ENCODE peak calls at places on chromosomes 4 and X, in eight cellular contexts. One of them, this sample, is unnamed.
A peak's percentile ranks its signal among the peaks of the same experiment; 100 is the strongest.

GRCh38 chr4:145507636-145508035 is 26.0 kb downstream of the SMAD1 start:
- DNase-seq in spleen: no peak
- DNase-seq in A549: no peak
- DNase-seq in adrenal gland: no peak
- DNase-seq in GM12878: no peak
- DNase-seq in transverse colon: no peak
- DNase-seq in upper lobe of left lung: no peak
- DNase-seq in Peyer's patch: no peak
- DNase-seq in this sample: no peak

GRCh38 chr4:94548571-94548970 is 96.8 kb downstream of the PDLIM5 start:
- DNase-seq in spleen: no peak
- DNase-seq in A549: peak; percentile 9
- DNase-seq in adrenal gland: no peak
- DNase-seq in GM12878: no peak
- DNase-seq in transverse colon: no peak
- DNase-seq in upper lobe of left lung: no peak
- DNase-seq in Peyer's patch: no peak
- DNase-seq in this sample: peak; percentile 30

GRCh38 chr4:145773581-145774234 is 93.8 kb downstream of the C4orf51 start:
- DNase-seq in spleen: no peak
- DNase-seq in A549: no peak
- DNase-seq in adrenal gland: no peak
- DNase-seq in GM12878: peak; percentile 37
- DNase-seq in transverse colon: peak; percentile 15
- DNase-seq in upper lobe of left lung: no peak
- DNase-seq in Peyer's patch: no peak
- DNase-seq in this sample: no peak

GRCh38 chrX:53686151-53686885 is at the start of gene HUWE1:
- DNase-seq in spleen: peak; percentile 95
- DNase-seq in A549: peak; percentile 63
- DNase-seq in adrenal gland: peak; percentile 80
- DNase-seq in GM12878: no peak
- DNase-seq in transverse colon: peak; percentile 84
- DNase-seq in upper lobe of left lung: peak; percentile 78
- DNase-seq in Peyer's patch: peak; percentile 81
- DNase-seq in this sample: peak; percentile 79

GRCh38 chr4:2394544-2394943 is 23.9 kb downstream of the ZFYVE28 start:
- DNase-seq in spleen: no peak
- DNase-seq in A549: no peak
- DNase-seq in adrenal gland: no peak
- DNase-seq in GM12878: no peak
- DNase-seq in transverse colon: no peak
- DNase-seq in upper lobe of left lung: no peak
- DNase-seq in Peyer's patch: no peak
- DNase-seq in this sample: no peak

GRCh38 chr4:141849778-141850177 is 213.4 kb downstream of the IL15 start:
- DNase-seq in spleen: no peak
- DNase-seq in A549: no peak
- DNase-seq in adrenal gland: no peak
- DNase-seq in GM12878: no peak
- DNase-seq in transverse colon: no peak
- DNase-seq in upper lobe of left lung: no peak
- DNase-seq in Peyer's patch: no peak
- DNase-seq in this sample: no peak

GRCh38 chr4:12495211-12495610 is 988.9 kb downstream of the RAB28 start:
- DNase-seq in spleen: no peak
- DNase-seq in A549: no peak
- DNase-seq in adrenal gland: no peak
- DNase-seq in GM12878: no peak
- DNase-seq in transverse colon: no peak
- DNase-seq in upper lobe of left lung: no peak
- DNase-seq in Peyer's patch: no peak
- DNase-seq in this sample: no peak

GRCh38 chr4:128725405-128725804 is 84.1 kb upstream of the JADE1 start:
- DNase-seq in spleen: no peak
- DNase-seq in A549: no peak
- DNase-seq in adrenal gland: no peak
- DNase-seq in GM12878: no peak
- DNase-seq in transverse colon: no peak
- DNase-seq in upper lobe of left lung: no peak
- DNase-seq in Peyer's patch: no peak
- DNase-seq in this sample: no peak

GRCh38 chr4:110310795-110311194 is 112.4 kb upstream of the ELOVL6 start:
- DNase-seq in spleen: no peak
- DNase-seq in A549: no peak
- DNase-seq in adrenal gland: no peak
- DNase-seq in GM12878: peak; percentile 17
- DNase-seq in transverse colon: no peak
- DNase-seq in upper lobe of left lung: no peak
- DNase-seq in Peyer's patch: no peak
- DNase-seq in this sample: no peak

GRCh38 chr4:106301393-106302084 is 14.5 kb downstream of the TBCK start:
- DNase-seq in spleen: no peak
- DNase-seq in A549: no peak
- DNase-seq in adrenal gland: no peak
- DNase-seq in GM12878: no peak
- DNase-seq in transverse colon: no peak
- DNase-seq in upper lobe of left lung: no peak
- DNase-seq in Peyer's patch: no peak
- DNase-seq in this sample: no peak

GRCh38 chrX:40058719-40059118 is 39.0 kb downstream of the BCOR start:
- DNase-seq in spleen: no peak
- DNase-seq in A549: no peak
- DNase-seq in adrenal gland: no peak
- DNase-seq in GM12878: no peak
- DNase-seq in transverse colon: peak; percentile 48
- DNase-seq in upper lobe of left lung: peak; percentile 71
- DNase-seq in Peyer's patch: no peak
- DNase-seq in this sample: no peak

GRCh38 chrX:74009041-74009440 is 294.9 kb upstream of the ZCCHC13 start:
- DNase-seq in spleen: no peak
- DNase-seq in A549: no peak
- DNase-seq in adrenal gland: no peak
- DNase-seq in GM12878: no peak
- DNase-seq in transverse colon: no peak
- DNase-seq in upper lobe of left lung: no peak
- DNase-seq in Peyer's patch: no peak
- DNase-seq in this sample: no peak

GRCh38 chr4:106601519-106601918 is 232.9 kb upstream of the GIMD1 start:
- DNase-seq in spleen: no peak
- DNase-seq in A549: no peak
- DNase-seq in adrenal gland: no peak
- DNase-seq in GM12878: no peak
- DNase-seq in transverse colon: no peak
- DNase-seq in upper lobe of left lung: no peak
- DNase-seq in Peyer's patch: no peak
- DNase-seq in this sample: no peak

GRCh38 chrX:22686138-22686541 is 313.6 kb upstream of the DDX53 start:
- DNase-seq in spleen: peak; percentile 51
- DNase-seq in A549: no peak
- DNase-seq in adrenal gland: peak; percentile 19
- DNase-seq in GM12878: no peak
- DNase-seq in transverse colon: no peak
- DNase-seq in upper lobe of left lung: no peak
- DNase-seq in Peyer's patch: no peak
- DNase-seq in this sample: no peak

GRCh38 chr4:40840255-40840984 is 90.7 kb downstream of the NSUN7 start:
- DNase-seq in spleen: no peak
- DNase-seq in A549: no peak
- DNase-seq in adrenal gland: no peak
- DNase-seq in GM12878: peak; percentile 42
- DNase-seq in transverse colon: no peak
- DNase-seq in upper lobe of left lung: no peak
- DNase-seq in Peyer's patch: peak; percentile 30
- DNase-seq in this sample: no peak

GRCh38 chrX:24479924-24480722 is 15.0 kb downstream of the PDK3 start:
- DNase-seq in spleen: peak; percentile 83
- DNase-seq in A549: no peak
- DNase-seq in adrenal gland: no peak
- DNase-seq in GM12878: peak; percentile 81
- DNase-seq in transverse colon: peak; percentile 74
- DNase-seq in upper lobe of left lung: peak; percentile 80
- DNase-seq in Peyer's patch: peak; percentile 77
- DNase-seq in this sample: no peak

GRCh38 chrX:24619647-24620046 is 27.5 kb downstream of the PCYT1B start:
- DNase-seq in spleen: no peak
- DNase-seq in A549: no peak
- DNase-seq in adrenal gland: peak; percentile 33
- DNase-seq in GM12878: no peak
- DNase-seq in transverse colon: no peak
- DNase-seq in upper lobe of left lung: no peak
- DNase-seq in Peyer's patch: no peak
- DNase-seq in this sample: peak; percentile 10

GRCh38 chr4:54683616-54684346 is 26.0 kb downstream of the KIT start:
- DNase-seq in spleen: no peak
- DNase-seq in A549: no peak
- DNase-seq in adrenal gland: no peak
- DNase-seq in GM12878: no peak
- DNase-seq in transverse colon: no peak
- DNase-seq in upper lobe of left lung: peak; percentile 40
- DNase-seq in Peyer's patch: peak; percentile 49
- DNase-seq in this sample: peak; percentile 25

GRCh38 chr4:95265814-95266740 is 282.7 kb downstream of the UNC5C start:
- DNase-seq in spleen: no peak
- DNase-seq in A549: no peak
- DNase-seq in adrenal gland: no peak
- DNase-seq in GM12878: no peak
- DNase-seq in transverse colon: no peak
- DNase-seq in upper lobe of left lung: no peak
- DNase-seq in Peyer's patch: no peak
- DNase-seq in this sample: no peak

GRCh38 chr4:52201705-52202104 is 150.6 kb downstream of the SPATA18 start:
- DNase-seq in spleen: no peak
- DNase-seq in A549: no peak
- DNase-seq in adrenal gland: no peak
- DNase-seq in GM12878: no peak
- DNase-seq in transverse colon: no peak
- DNase-seq in upper lobe of left lung: no peak
- DNase-seq in Peyer's patch: no peak
- DNase-seq in this sample: no peak

GRCh38 chr4:8109406-8110065 is 49.1 kb downstream of the ABLIM2 start:
- DNase-seq in spleen: no peak
- DNase-seq in A549: no peak
- DNase-seq in adrenal gland: no peak
- DNase-seq in GM12878: no peak
- DNase-seq in transverse colon: no peak
- DNase-seq in upper lobe of left lung: no peak
- DNase-seq in Peyer's patch: no peak
- DNase-seq in this sample: peak; percentile 30

GRCh38 chr4:16897351-16897750 is 1.1 kb downstream of the LDB2 start:
- DNase-seq in spleen: no peak
- DNase-seq in A549: no peak
- DNase-seq in adrenal gland: no peak
- DNase-seq in GM12878: no peak
- DNase-seq in transverse colon: no peak
- DNase-seq in upper lobe of left lung: no peak
- DNase-seq in Peyer's patch: no peak
- DNase-seq in this sample: no peak

GRCh38 chr4:70471897-70472296 is at the start of gene MUC7:
- DNase-seq in spleen: no peak
- DNase-seq in A549: no peak
- DNase-seq in adrenal gland: no peak
- DNase-seq in GM12878: no peak
- DNase-seq in transverse colon: no peak
- DNase-seq in upper lobe of left lung: no peak
- DNase-seq in Peyer's patch: no peak
- DNase-seq in this sample: no peak

GRCh38 chr4:41525129-41525528 is 12.8 kb upstream of the LIMCH1 start:
- DNase-seq in spleen: no peak
- DNase-seq in A549: peak; percentile 38
- DNase-seq in adrenal gland: no peak
- DNase-seq in GM12878: no peak
- DNase-seq in transverse colon: no peak
- DNase-seq in upper lobe of left lung: no peak
- DNase-seq in Peyer's patch: no peak
- DNase-seq in this sample: no peak

GRCh38 chr4:139922625-139923024 is 231.4 kb downstream of the MAML3 start:
- DNase-seq in spleen: no peak
- DNase-seq in A549: no peak
- DNase-seq in adrenal gland: peak; percentile 36
- DNase-seq in GM12878: no peak
- DNase-seq in transverse colon: no peak
- DNase-seq in upper lobe of left lung: no peak
- DNase-seq in Peyer's patch: no peak
- DNase-seq in this sample: no peak
- H3K4me1 ChIP-seq in spleen: peaks cover 12% of the 10 kb centered on the region
- H3K4me1 ChIP-seq in A549: peaks cover 68% of the 10 kb centered on the region
- H3K4me1 ChIP-seq in adrenal gland: peaks cover 24% of the 10 kb centered on the region
- H3K4me1 ChIP-seq in GM12878: no peaks in the 10 kb centered on the region
- H3K4me1 ChIP-seq in transverse colon: peaks cover 30% of the 10 kb centered on the region
- H3K4me1 ChIP-seq in upper lobe of left lung: peaks cover 39% of the 10 kb centered on the region
- H3K4me1 ChIP-seq in Peyer's patch: no peaks in the 10 kb centered on the region
- H3K4me1 ChIP-seq in this sample: peaks cover 57% of the 10 kb centered on the region

GRCh38 chrX:49165901-49166881 is 3.6 kb downstream of the MAGIX start:
- DNase-seq in spleen: peak; percentile 94
- DNase-seq in A549: no peak
- DNase-seq in adrenal gland: peak; percentile 88
- DNase-seq in GM12878: peak; percentile 60
- DNase-seq in transverse colon: peak; percentile 87
- DNase-seq in upper lobe of left lung: peak; percentile 84
- DNase-seq in Peyer's patch: peak; percentile 73
- DNase-seq in this sample: peak; percentile 84
- TF ChIP-seq POLR2A in spleen: no peak
- TF ChIP-seq POLR2A in A549: no peak
- TF ChIP-seq POLR2A in adrenal gland: peak; percentile 48
- TF ChIP-seq POLR2A in GM12878: peak; percentile 33
- TF ChIP-seq POLR2A in transverse colon: peak; percentile 38
- TF ChIP-seq POLR2A in upper lobe of left lung: no peak
- TF ChIP-seq POLR2A in Peyer's patch: peak; percentile 52
- TF ChIP-seq POLR2A in this sample: peak; percentile 34

GRCh38 chr4:4694296-4694772 is 152.5 kb upstream of the STX18 start:
- DNase-seq in spleen: no peak
- DNase-seq in A549: peak; percentile 18
- DNase-seq in adrenal gland: peak; percentile 93
- DNase-seq in GM12878: no peak
- DNase-seq in transverse colon: no peak
- DNase-seq in upper lobe of left lung: no peak
- DNase-seq in Peyer's patch: no peak
- DNase-seq in this sample: no peak
- TF ChIP-seq CTCF in spleen: no peak
- TF ChIP-seq CTCF in A549: no peak
- TF ChIP-seq CTCF in adrenal gland: no peak
- TF ChIP-seq CTCF in GM12878: no peak
- TF ChIP-seq CTCF in transverse colon: no peak
- TF ChIP-seq CTCF in upper lobe of left lung: no peak
- TF ChIP-seq CTCF in Peyer's patch: no peak
- TF ChIP-seq CTCF in this sample: peak; percentile 15

DNA sequence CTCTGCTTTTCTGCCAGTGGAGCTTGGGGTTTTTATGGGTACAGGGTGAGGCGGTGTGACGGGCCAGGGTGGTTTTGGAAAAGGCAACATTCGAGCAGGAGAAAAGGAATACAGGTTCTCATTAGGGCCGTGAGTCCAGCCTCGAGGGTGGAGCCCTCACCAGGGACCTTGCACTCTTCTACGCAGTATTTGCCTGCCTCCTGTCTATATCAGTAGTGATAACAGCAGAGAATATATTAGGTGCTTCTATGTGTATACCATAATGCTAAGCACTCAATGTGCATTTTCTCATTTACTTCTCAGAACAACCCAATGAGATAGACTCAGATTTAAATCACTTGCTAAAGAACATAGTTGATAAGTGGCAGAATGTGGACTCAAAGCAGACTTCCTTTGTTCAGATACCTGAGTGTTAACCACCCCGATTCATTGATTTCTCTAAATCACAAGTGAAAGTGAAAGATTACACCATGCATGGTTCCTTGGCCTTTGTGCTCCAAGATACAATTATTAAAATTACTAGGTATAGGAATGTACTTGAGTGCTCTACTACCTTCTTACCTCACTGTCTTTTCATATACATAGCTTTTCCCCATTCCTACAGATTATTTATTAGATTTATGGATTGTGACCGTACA is 404.0 kb downstream of the PCDH7 start:
- DNase-seq in spleen: no peak
- DNase-seq in A549: no peak
- DNase-seq in adrenal gland: no peak
- DNase-seq in GM12878: no peak
- DNase-seq in transverse colon: no peak
- DNase-seq in upper lobe of left lung: no peak
- DNase-seq in Peyer's patch: no peak
- DNase-seq in this sample: no peak
- H3K4me1 ChIP-seq in spleen: no peaks in the 10 kb centered on the region
- H3K4me1 ChIP-seq in A549: no peaks in the 10 kb centered on the region
- H3K4me1 ChIP-seq in adrenal gland: no peaks in the 10 kb centered on the region
- H3K4me1 ChIP-seq in GM12878: no peaks in the 10 kb centered on the region
- H3K4me1 ChIP-seq in transverse colon: no peaks in the 10 kb centered on the region
- H3K4me1 ChIP-seq in upper lobe of left lung: no peaks in the 10 kb centered on the region
- H3K4me1 ChIP-seq in Peyer's patch: no peaks in the 10 kb centered on the region
- H3K4me1 ChIP-seq in this sample: no peaks in the 10 kb centered on the region